ENCODE peak calls at places on chromosomes 2 and 18, in five cellular contexts. F is cardiac muscle cell, D is trophoblast cell, X is gastrocnemius medialis, R is ovary. S is an unnamed sample. For H3K4me1, the result is how much of the 10 kb centered on the place peaks cover.

GRCh38 chr2:41948397-41948763 is 99.4 kb upstream of the PKDCC start:
- DNase-seq in D (no peak), X (no peak), R (no peak), F (no peak), S (no peak)

GRCh38 chr2:65278450-65279030 is 50.9 kb downstream of the ACTR2 start:
- DNase-seq in X (no peak), R (no peak), D (no peak), F (peak), S (no peak)

GRCh38 chr18:31100598-31101147 is 1.5 kb downstream of the DSC2 start:
- DNase-seq in R (peak), D (no peak), F (peak), X (no peak), S (peak)

GRCh38 chr2:121293450-121294325 is 8.7 kb upstream of the TFCP2L1 start:
- DNase-seq in R (no peak), F (no peak), X (no peak), D (no peak), S (no peak)

GRCh38 chr2:37635359-37636208 is 35.9 kb downstream of the CDC42EP3 start:
- DNase-seq in X (no peak), D (no peak), R (no peak), F (no peak), S (peak)

GRCh38 chr2:170743530-170744239 is 26.5 kb upstream of the ERICH2 start:
- DNase-seq in R (no peak), D (no peak), F (no peak), X (no peak), S (no peak)

GRCh38 chr2:228658998-228659397 is 477.5 kb upstream of the SPHKAP start:
- DNase-seq in X (no peak), D (no peak), F (no peak), R (no peak), S (peak)

GRCh38 chr2:164620873-164621760 is at the start of gene GRB14:
- DNase-seq in X (peak), D (peak), F (peak), R (peak), S (no peak)

GRCh38 chr18:6056171-6056932 is 161.0 kb upstream of the TMEM200C start:
- DNase-seq in R (no peak), X (no peak), D (no peak), F (peak), S (no peak)

GRCh38 chr2:139867601-139868226 is 1087.5 kb upstream of the NXPH2 start:
- DNase-seq in F (no peak), D (peak), X (no peak), R (no peak), S (peak)

GRCh38 chr2:96114546-96114902 is 1.8 kb downstream of the ADRA2B start:
- DNase-seq in R (no peak), F (no peak), X (no peak), D (no peak), S (no peak)

GRCh38 chr2:163610817-163611556 is 124.8 kb downstream of the FIGN start:
- DNase-seq in F (no peak), D (peak), X (no peak), R (peak), S (no peak)

GRCh38 chr2:88452151-88452851 is at the start of gene FOXI3:
- DNase-seq in D (peak), X (no peak), R (no peak), F (peak), S (no peak)

GRCh38 chr2:166344286-166345113 is 31.2 kb downstream of the SCN9A start:
- DNase-seq in D (no peak), R (no peak), F (no peak), X (no peak), S (peak)

GRCh38 chr2:71151620-71152019 is 21.2 kb downstream of the MPHOSPH10 start:
- DNase-seq in R (no peak), X (no peak), D (no peak), F (no peak), S (no peak)

GRCh38 chr2:182915369-182916326 is 49.2 kb upstream of the FRZB start:
- DNase-seq in R (no peak), X (peak), D (no peak), F (peak), S (peak)

GRCh38 chr2:32119161-32119560 is 46.5 kb upstream of the SLC30A6 start:
- DNase-seq in R (no peak), F (no peak), D (no peak), X (no peak), S (peak)

GRCh38 chr18:36441872-36442271 is 144.4 kb downstream of the FHOD3 start:
- DNase-seq in F (peak), R (no peak), X (no peak), D (peak), S (no peak)

GRCh38 chr2:217932661-217933325 is 70.0 kb downstream of the TNS1 start:
- DNase-seq in D (no peak), X (no peak), R (no peak), F (no peak), S (no peak)

GRCh38 chr2:103887625-103888024 is 966.3 kb upstream of the POU3F3 start:
- DNase-seq in X (no peak), D (no peak), F (no peak), R (no peak), S (no peak)

GRCh38 chr2:24359701-24360049 is 661 bp downstream of the ITSN2 start:
- DNase-seq in F (no peak), D (peak), R (peak), X (peak), S (no peak)

GRCh38 chr18:2147424-2147823 is 423.9 kb downstream of the METTL4 start:
- DNase-seq in D (no peak), R (no peak), X (no peak), F (no peak), S (no peak)

GRCh38 chr2:58130238-58130637 is 83.6 kb downstream of the VRK2 start:
- DNase-seq in R (no peak), D (no peak), F (no peak), X (no peak), S (no peak)

GRCh38 chr2:212945526-212945925 is 205.9 kb downstream of the IKZF2 start:
- DNase-seq in F (no peak), R (no peak), D (no peak), X (no peak), S (no peak)

GRCh38 chr2:27573452-27573851 is 9.4 kb upstream of the ZNF512 start:
- DNase-seq in F (no peak), X (no peak), R (no peak), D (no peak), S (no peak)
- H3K4me1 ChIP-seq in F (under half), X (under half), R (under half), D (under half), S (under half)

DNA sequence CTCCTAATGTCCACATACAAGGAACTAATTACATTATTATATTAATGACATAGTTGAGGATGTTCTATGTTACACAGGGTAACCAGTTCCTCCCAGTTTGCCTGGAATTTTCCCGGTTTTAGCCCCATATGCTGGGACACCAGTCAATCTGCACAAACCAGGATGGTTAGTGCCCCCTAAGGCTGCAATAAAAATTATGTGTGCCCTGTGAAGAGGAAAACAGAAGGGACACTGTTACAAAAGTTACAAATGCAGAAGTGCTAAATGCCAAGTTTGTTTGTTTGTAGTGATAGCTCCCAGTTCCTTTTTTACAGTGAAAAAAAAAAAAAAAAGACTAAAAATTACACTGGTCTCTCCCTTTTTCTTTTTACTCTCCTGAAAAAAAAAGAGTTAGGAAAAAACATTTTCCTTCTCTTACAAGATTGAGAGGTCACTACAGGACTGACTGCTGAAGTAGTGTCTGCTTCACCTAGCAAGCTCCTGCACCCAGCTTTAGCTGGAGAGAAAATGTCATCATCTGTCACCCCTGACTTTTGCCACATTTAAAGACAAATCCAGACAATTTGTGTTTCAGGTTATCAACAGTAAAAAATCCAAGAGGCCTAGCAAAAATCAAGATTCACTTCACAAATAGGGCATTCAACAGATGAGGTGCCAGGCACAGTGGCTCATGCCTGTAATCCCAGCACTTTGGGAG is 3.2 kb downstream of the ANKRD44 start:
- DNase-seq in D (no peak), R (no peak), F (no peak), X (no peak), S (no peak)
- H3K4me1 ChIP-seq in D (under half), R (under half), F (under half), X (under half), S (under half)

GRCh38 chr2:239275037-239275685 is 125.7 kb downstream of the HDAC4 start:
- DNase-seq in F (no peak), R (peak), X (peak), D (peak), S (peak)

GRCh38 chr2:239273280-239274234 is 127.3 kb downstream of the HDAC4 start:
- DNase-seq in R (peak), X (no peak), D (no peak), F (no peak), S (no peak)

GRCh38 chr2:239271471-239272255 is 129.2 kb downstream of the HDAC4 start:
- DNase-seq in R (no peak), F (no peak), X (no peak), D (no peak), S (no peak)

GRCh38 chr2:239274391-239275001 is 126.3 kb downstream of the HDAC4 start:
- DNase-seq in X (peak), D (no peak), R (peak), F (no peak), S (no peak)

DNA sequence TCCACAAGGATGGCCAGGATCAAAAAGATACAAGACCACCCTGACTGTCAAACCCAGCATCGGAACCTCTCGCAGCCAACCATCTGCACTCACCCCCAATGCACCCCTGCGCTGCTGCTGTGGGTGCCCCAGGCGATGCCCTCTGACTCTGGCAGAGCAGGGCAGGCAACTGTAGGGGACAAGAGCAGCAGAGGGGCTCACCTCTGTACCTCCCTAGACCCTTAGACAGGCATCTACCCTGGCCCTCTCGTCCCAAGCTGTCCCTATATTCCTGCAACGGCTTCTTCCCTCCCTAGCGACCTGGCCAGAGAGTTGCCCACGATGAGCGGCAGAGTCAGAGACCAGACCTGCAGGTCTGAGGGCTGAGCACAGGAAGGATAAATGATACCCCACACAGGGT is 128.2 kb downstream of the HDAC4 start:
- DNase-seq in F (no peak), X (no peak), R (no peak), D (no peak), S (no peak)
- H3K4me1 ChIP-seq in F (under half), X (half or more), R (under half), D (under half), S (under half)

DNA sequence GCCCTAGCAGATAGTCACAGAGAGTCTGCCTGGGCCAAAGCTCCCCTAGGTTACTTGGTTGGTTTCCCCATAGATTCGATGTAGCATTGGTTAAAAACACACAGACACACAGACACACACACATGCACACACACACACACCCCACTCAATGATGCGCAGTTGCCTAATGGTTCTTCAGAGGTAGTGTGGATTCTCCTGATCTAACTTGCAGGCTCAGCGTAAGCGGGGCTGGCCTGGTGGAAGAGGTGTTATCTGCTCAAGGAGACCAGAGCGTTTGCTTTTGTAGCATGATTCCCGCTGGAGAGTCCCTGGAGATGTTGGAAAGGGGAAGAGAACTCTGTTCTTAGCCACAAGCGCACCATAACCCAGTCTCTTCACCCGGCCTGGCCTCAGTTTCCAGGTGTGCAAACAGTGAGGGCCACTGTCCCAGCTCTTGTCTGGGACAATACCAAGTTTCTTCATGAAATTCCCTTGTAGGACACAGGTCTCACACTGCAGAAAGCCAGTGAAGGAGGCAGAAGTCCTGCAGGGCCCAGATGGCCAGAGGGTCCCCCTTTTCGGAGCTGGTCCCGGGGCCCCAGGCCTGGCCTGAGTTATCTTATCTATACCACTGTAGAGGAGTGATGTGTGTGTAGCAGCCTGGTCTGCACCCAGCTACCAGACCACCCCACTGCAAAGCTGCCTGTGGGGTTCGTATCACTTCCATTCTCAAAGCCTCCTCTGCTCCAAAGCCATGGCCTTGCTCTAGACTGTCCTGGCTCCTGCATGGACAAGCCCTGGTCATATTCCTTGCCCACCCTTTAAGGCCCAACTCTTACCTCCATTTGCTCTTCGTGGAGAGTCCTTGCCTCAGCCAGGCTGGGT is 3.7 kb downstream of the ACKR3 start:
- DNase-seq in R (no peak), X (no peak), F (no peak), D (no peak), S (no peak)
- H3K4me1 ChIP-seq in R (under half), X (under half), F (half or more), D (under half), S (under half)

GRCh38 chr2:47869859-47870258 is 36.4 kb downstream of the FBXO11 start:
- DNase-seq in F (no peak), R (no peak), X (no peak), D (no peak), S (no peak)
- H3K4me1 ChIP-seq in F (half or more), R (under half), X (half or more), D (under half), S (under half)

GRCh38 chr2:27102329-27102728 is 15.8 kb downstream of the KHK start:
- DNase-seq in D (no peak), F (no peak), X (no peak), R (no peak), S (no peak)
- H3K4me1 ChIP-seq in D (under half), F (under half), X (under half), R (under half), S (under half)

GRCh38 chr2:16655457-16655837 is 10.2 kb downstream of the CYRIA start:
- DNase-seq in F (no peak), R (no peak), D (no peak), X (no peak), S (no peak)

GRCh38 chr2:16653083-16653375 is 12.6 kb downstream of the CYRIA start:
- DNase-seq in F (no peak), X (no peak), R (peak), D (no peak), S (peak)

GRCh38 chr2:16653799-16654198 is 11.8 kb downstream of the CYRIA start:
- DNase-seq in F (no peak), R (no peak), X (no peak), D (peak), S (no peak)

GRCh38 chr2:16656087-16656486 is 9.5 kb downstream of the CYRIA start:
- DNase-seq in R (no peak), X (no peak), F (no peak), D (no peak), S (no peak)

GRCh38 chr2:16654775-16655456 is 10.7 kb downstream of the CYRIA start:
- DNase-seq in X (no peak), R (no peak), D (no peak), F (no peak), S (no peak)
- H3K4me1 ChIP-seq in X (half or more), R (under half), D (under half), F (under half), S (under half)

DNA sequence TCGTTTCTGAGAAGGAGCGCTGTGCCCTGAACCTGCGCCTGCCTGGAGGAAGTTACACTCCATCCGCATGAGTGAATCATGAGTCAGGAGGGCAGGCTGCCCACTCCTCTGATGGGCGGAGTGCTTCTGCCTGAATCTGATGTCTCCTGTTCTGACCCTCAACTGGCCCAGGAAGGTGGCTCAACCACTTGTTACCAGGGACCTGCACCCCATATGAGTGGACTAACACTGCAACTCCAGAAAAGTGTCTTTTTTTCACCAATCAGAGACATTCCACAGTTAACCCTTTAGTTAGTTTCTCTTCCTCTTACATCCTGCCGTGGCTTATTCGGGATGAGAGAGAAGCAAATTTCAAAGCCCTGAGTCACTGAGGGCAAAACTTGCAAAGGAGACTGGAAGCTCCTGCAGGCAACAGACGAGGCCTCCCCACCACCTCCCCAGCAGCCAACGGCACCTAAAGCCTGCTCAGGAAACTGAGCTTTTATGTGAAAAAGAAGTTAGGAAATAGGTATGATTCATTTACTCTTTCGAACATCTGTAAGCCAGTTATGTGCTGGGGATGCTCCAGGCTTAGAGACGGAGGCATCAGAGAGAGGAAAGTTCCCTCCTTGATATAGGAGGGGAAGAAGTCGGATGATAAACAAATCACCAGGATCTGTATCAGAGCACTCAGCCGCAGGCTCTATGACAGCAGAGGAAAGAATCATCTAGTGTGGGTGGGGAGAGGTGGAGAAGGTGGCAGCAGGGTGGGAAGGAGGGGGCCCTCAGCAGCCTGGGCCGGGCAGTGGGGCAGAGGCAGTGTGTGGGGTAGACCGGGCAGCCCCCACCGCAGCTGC is 31.0 kb downstream of the MBP start:
- DNase-seq in R (peak), F (no peak), X (peak), D (peak), S (peak)
- H3K4me1 ChIP-seq in R (under half), F (under half), X (half or more), D (under half), S (under half)

DNA sequence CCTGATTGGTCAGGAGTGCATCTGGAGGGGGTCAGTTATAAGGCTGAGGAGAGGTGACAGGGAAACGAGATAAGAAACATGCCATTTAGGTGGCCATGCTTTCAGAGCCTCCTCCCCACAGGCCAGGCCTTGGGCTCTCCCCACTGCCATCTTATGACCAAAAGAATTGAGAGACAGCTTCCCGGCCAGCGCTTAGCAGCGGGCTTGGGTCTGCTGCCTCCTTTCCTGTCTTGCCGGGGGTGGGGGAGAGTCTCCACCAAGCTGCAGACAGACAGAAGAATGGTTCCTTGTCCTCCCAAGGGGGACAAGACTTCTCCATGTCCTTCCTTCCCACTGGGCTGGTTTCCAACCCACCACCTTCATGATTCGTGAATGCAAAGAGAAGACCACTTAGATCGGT is 171.3 kb downstream of the SMAD7 start:
- DNase-seq in R (no peak), D (no peak), F (no peak), X (no peak), S (no peak)
- H3K4me1 ChIP-seq in R (under half), D (half or more), F (half or more), X (under half), S (under half)

S was measured in foreskin keratinocyte.